ENCODE peak calls at places on chromosomes 7 and 10, in eight cellular contexts. T is mucosa of descending colon, A is left ventricle myocardium inferior, K is RWPE1, I is mammary epithelial cell, Y is AG10803, M is IMR-90, D is osteocyte. R is an unnamed sample.

GRCh38 chr10:69577268-69578232 is 4.3 kb upstream of the NEUROG3 start:
- DNase-seq in I (peak; percentile 42), D (no peak), T (no peak), K (no peak), M (no peak), A (no peak), Y (no peak), R (no peak)

GRCh38 chr10:79348640-79348988 is 1.3 kb downstream of the PPIF start:
- DNase-seq in T (no peak), I (no peak), Y (no peak), D (no peak), A (no peak), K (no peak), M (no peak), R (peak; percentile 11)

GRCh38 chr10:75049316-75050285 is 61.9 kb upstream of the SAMD8 start:
- DNase-seq in M (no peak), D (no peak), I (no peak), Y (no peak), A (no peak), K (no peak), T (no peak), R (no peak)

GRCh38 chr10:132942101-132942739 is at the start of gene CFAP46:
- DNase-seq in K (peak; percentile 27), M (peak; percentile 44), A (peak; percentile 57), Y (peak; percentile 17), T (peak; percentile 19), D (no peak), I (no peak), R (peak; percentile 82)

GRCh38 chr10:63605568-63605967 is 84.4 kb downstream of the REEP3 start:
- DNase-seq in I (no peak), T (no peak), K (no peak), Y (no peak), M (peak; percentile 41), A (no peak), D (no peak), R (no peak)

GRCh38 chr10:99938563-99938962 is 71.2 kb downstream of the DNMBP start:
- DNase-seq in I (no peak), T (no peak), K (no peak), M (peak; percentile 72), A (no peak), Y (no peak), D (no peak), R (peak; percentile 69)

GRCh38 chr7:15889501-15889900 is 203.0 kb upstream of the MEOX2 start:
- DNase-seq in M (no peak), Y (peak; percentile 5), D (no peak), A (no peak), K (no peak), I (no peak), T (peak; percentile 28), R (no peak)

GRCh38 chr7:37141742-37142141 is 306.9 kb downstream of the ELMO1 start:
- DNase-seq in A (no peak), D (no peak), Y (no peak), I (no peak), T (no peak), M (no peak), K (no peak), R (no peak)

GRCh38 chr7:153017197-153017596 is 257.6 kb downstream of the ACTR3B start:
- DNase-seq in K (no peak), Y (no peak), M (no peak), D (no peak), A (no peak), I (no peak), T (no peak), R (no peak)

GRCh38 chr7:131068604-131069021 is 259.1 kb upstream of the MKLN1 start:
- DNase-seq in M (peak; percentile 65), Y (peak; percentile 40), T (no peak), A (no peak), D (no peak), K (no peak), I (no peak), R (no peak)

GRCh38 chr7:41190615-41191014 is 512.3 kb downstream of the INHBA start:
- DNase-seq in K (no peak), I (no peak), A (no peak), T (no peak), M (no peak), D (no peak), Y (no peak), R (no peak)

GRCh38 chr10:79322616-79323566 is 24.4 kb upstream of the PPIF start:
- DNase-seq in D (no peak), K (no peak), A (no peak), T (peak; percentile 78), I (peak; percentile 82), Y (peak; percentile 91), M (peak; percentile 92), R (no peak)

GRCh38 chr10:34585422-34586115 is 229.5 kb downstream of the PARD3 start:
- DNase-seq in T (no peak), I (no peak), M (no peak), A (no peak), Y (no peak), K (no peak), D (no peak), R (no peak)

GRCh38 chr7:111083423-111083822 is 7.5 kb upstream of the LRRN3 start:
- DNase-seq in T (peak; percentile 24), Y (peak; percentile 79), M (peak; percentile 78), D (no peak), K (no peak), I (no peak), A (no peak), R (peak; percentile 64)

GRCh38 chr7:92135100-92135429 is 788 bp upstream of the CYP51A1 start:
- DNase-seq in K (peak; percentile 11), Y (peak; percentile 8), I (no peak), D (no peak), A (no peak), M (no peak), T (peak; percentile 50), R (peak; percentile 36)

GRCh38 chr7:40799493-40800406 is 664.9 kb downstream of the SUGCT start:
- DNase-seq in I (no peak), M (no peak), D (no peak), T (no peak), Y (no peak), A (no peak), K (no peak), R (no peak)

DNA sequence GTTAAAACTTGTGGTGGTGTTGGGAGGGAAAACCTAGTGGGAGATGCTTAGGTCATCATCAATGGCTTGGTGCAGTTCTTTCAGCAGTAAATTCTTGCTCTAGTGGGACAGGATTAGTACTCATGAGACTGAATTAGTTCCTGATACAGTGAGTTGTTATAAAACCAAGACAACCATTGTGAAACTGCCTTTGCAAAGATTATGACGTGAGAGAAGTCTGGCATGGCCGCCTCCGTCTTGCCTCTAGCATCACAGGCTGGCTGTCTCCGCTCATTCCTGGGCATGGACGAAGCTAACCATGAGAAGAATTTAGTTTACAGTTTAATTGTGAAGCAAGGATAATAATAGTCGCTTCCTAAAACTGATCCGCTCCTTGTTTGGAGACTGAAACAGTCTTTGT is 186.4 kb downstream of the KIF20B start:
- DNase-seq in T (no peak), M (no peak), Y (peak; percentile 4), I (no peak), D (no peak), K (no peak), A (no peak), R (peak; percentile 16)
- TF ChIP-seq CTCF in T (no peak), M (no peak), Y (no peak), I (no peak), D (no peak), K (no peak), A (no peak), R (no peak)

GRCh38 chr7:134695321-134695860 is 48.7 kb downstream of the BPGM start:
- DNase-seq in K (no peak), A (peak; percentile 35), D (no peak), T (no peak), Y (peak; percentile 97), M (no peak), I (no peak), R (no peak)

GRCh38 chr7:134696261-134696660 is 49.6 kb downstream of the BPGM start:
- DNase-seq in I (no peak), K (no peak), D (no peak), T (no peak), A (no peak), M (no peak), Y (no peak), R (no peak)

GRCh38 chr7:134694767-134695166 is 48.1 kb downstream of the BPGM start:
- DNase-seq in M (no peak), T (no peak), K (no peak), A (no peak), Y (no peak), I (no peak), D (no peak), R (no peak)

GRCh38 chr7:134693256-134693655 is 46.6 kb downstream of the BPGM start:
- DNase-seq in I (peak; percentile 94), K (peak; percentile 57), T (no peak), Y (peak; percentile 93), M (peak; percentile 96), D (no peak), A (no peak), R (no peak)

DNA sequence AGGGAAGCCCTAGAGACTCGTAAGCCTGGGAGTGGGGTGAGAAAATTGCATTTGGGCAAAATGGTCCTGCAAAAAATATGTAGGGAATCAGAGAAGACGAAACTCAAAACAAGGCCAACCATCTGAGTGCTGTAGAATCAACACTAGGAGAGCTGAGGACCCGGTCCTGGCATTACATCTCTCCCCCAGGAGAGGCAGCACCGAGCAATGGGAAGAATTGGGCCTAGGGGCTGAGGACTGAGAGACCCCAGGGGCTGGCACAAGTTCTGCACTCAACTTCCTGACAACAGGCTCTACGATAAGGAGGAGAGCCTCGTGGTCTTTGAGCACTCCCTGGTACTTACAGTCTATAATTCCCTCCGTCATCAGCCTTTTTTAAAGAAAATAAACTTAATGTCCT is 47.6 kb downstream of the BPGM start:
- DNase-seq in M (no peak), Y (no peak), A (no peak), D (no peak), T (no peak), I (no peak), K (no peak), R (no peak)
- TF ChIP-seq CTCF in M (peak; percentile 21), Y (peak; percentile 41), A (no peak), D (peak; percentile 52), T (no peak), I (peak; percentile 39), K (peak; percentile 12), R (peak; percentile 2)

DNA sequence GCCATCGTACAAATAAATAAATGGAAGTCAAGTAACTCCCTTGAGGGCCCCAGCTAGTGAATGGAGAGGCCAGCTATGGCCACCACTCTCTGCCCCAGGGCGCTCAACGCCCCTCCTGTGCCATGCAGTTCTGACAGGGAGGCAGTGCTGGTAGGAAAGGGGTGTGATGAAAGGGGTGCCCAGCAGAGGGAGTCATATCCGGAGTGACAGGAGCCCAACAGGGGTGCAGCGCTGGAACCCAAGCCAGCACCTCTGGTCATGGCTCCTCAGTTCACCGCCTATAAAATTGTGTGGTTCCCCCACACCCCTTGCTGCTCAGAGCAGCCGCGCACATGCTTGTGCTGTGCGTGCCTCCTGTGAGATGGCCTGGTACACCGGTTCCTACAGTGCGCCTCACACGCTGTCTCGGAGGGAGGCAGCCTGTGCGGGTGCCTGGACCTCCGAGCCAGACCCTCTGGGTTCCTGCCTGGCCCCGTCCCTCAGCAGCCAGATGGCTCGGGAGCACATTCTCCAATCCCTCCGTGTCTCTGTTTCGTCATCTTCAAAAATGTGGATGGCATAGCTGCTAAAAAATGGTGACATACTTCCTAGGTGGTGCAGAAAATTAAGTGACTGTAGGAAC is 125.6 kb downstream of the EGFR start:
- DNase-seq in K (no peak), M (no peak), Y (no peak), A (no peak), I (no peak), T (no peak), D (no peak), R (no peak)
- TF ChIP-seq CTCF in K (no peak), M (peak; percentile 22), Y (peak; percentile 22), A (peak; percentile 37), I (peak; percentile 36), T (no peak), D (peak; percentile 45), R (no peak)

GRCh38 chr10:48444266-48444665 is 137.8 kb downstream of the MAPK8 start:
- DNase-seq in K (peak; percentile 57), M (peak; percentile 51), I (peak; percentile 33), T (no peak), D (no peak), Y (peak; percentile 29), A (no peak), R (no peak)
- TF ChIP-seq CTCF in K (no peak), M (peak; percentile 33), I (peak; percentile 64), T (no peak), D (peak; percentile 53), Y (peak; percentile 24), A (peak; percentile 48), R (no peak)